ENCODE peak calls at places on chromosomes 4 and X, in ten cellular contexts. R, L, X, V, E, P, C, U, F and Q are unnamed samples.

GRCh38 chrX:106897259-106897658 is 5.9 kb downstream of the RIPPLY1 start:
- DNase-seq in R (no peak), L (no peak), X (peak; percentile 53), V (peak; percentile 49), E (no peak), P (no peak), C (no peak), U (peak; percentile 40), F (peak; percentile 9), Q (no peak)

GRCh38 chr4:52260507-52261302 is 209.6 kb downstream of the SPATA18 start:
- DNase-seq in R (no peak), L (no peak), X (no peak), V (no peak), E (peak; percentile 51), P (no peak), C (no peak), U (no peak), F (no peak), Q (no peak)

GRCh38 chr4:16165931-16166330 is 60.3 kb downstream of the TAPT1 start:
- DNase-seq in R (no peak), L (no peak), X (no peak), V (no peak), E (no peak), P (no peak), C (no peak), U (no peak), F (no peak), Q (no peak)

GRCh38 chr4:118974758-118975157 is 86.1 kb downstream of the SYNPO2 start:
- DNase-seq in R (no peak), L (no peak), X (peak; percentile 64), V (peak; percentile 21), E (no peak), P (no peak), C (no peak), U (no peak), F (no peak), Q (no peak)

GRCh38 chr4:41839945-41840854 is 91.7 kb upstream of the PHOX2B start:
- DNase-seq in R (no peak), L (no peak), X (peak; percentile 67), V (no peak), E (no peak), P (no peak), C (no peak), U (no peak), F (no peak), Q (no peak)

GRCh38 chrX:132025085-132025484 is 2.0 kb downstream of the STK26 start:
- DNase-seq in R (no peak), L (peak; percentile 41), X (peak; percentile 29), V (no peak), E (no peak), P (no peak), C (no peak), U (no peak), F (no peak), Q (no peak)

GRCh38 chr4:134202557-134202956 is 968 bp upstream of the PABPC4L start:
- DNase-seq in R (no peak), L (no peak), X (peak; percentile 39), V (peak; percentile 12), E (no peak), P (no peak), C (no peak), U (peak; percentile 7), F (no peak), Q (no peak)

GRCh38 chr4:7043521-7044414 is 596 bp downstream of the TADA2B start:
- DNase-seq in R (peak; percentile 91), L (no peak), X (peak; percentile 45), V (peak; percentile 46), E (peak; percentile 58), P (no peak), C (no peak), U (peak; percentile 56), F (no peak), Q (peak; percentile 81)

GRCh38 chr4:17027495-17027894 is 129.1 kb upstream of the LDB2 start:
- DNase-seq in R (no peak), L (no peak), X (peak; percentile 96), V (peak; percentile 95), E (no peak), P (no peak), C (no peak), U (peak; percentile 96), F (peak; percentile 96), Q (no peak)

GRCh38 chr4:152500798-152501434 is 35.0 kb downstream of the FBXW7 start:
- DNase-seq in R (no peak), L (peak; percentile 89), X (peak; percentile 95), V (peak; percentile 96), E (no peak), P (peak; percentile 33), C (peak; percentile 95), U (peak; percentile 96), F (peak; percentile 82), Q (no peak)

GRCh38 chr4:61896717-61897116 is 696.6 kb downstream of the ADGRL3 start:
- DNase-seq in R (no peak), L (no peak), X (no peak), V (no peak), E (no peak), P (no peak), C (no peak), U (no peak), F (no peak), Q (no peak)

GRCh38 chr4:109786846-109787245 is 15.0 kb downstream of the CFI start:
- DNase-seq in R (no peak), L (no peak), X (no peak), V (no peak), E (no peak), P (no peak), C (no peak), U (no peak), F (no peak), Q (no peak)

GRCh38 chr4:41538887-41539498 is 1.0 kb downstream of the LIMCH1 start:
- DNase-seq in R (no peak), L (no peak), X (peak; percentile 47), V (no peak), E (peak; percentile 53), P (no peak), C (no peak), U (no peak), F (no peak), Q (peak; percentile 80)

GRCh38 chrX:8194216-8194615 is 23.1 kb upstream of the VCX2 start:
- DNase-seq in R (no peak), L (no peak), X (peak; percentile 22), V (no peak), E (no peak), P (no peak), C (no peak), U (no peak), F (no peak), Q (no peak)

GRCh38 chr4:147944264-147944663 is 212.4 kb downstream of the ARHGAP10 start:
- DNase-seq in R (no peak), L (no peak), X (no peak), V (no peak), E (no peak), P (no peak), C (no peak), U (no peak), F (no peak), Q (no peak)
- H3K4me3 ChIP-seq in R (no peak overlapping the region), L (no peak overlapping the region), X (no peak overlapping the region), V (no peak overlapping the region), E (no peak overlapping the region), P (no peak overlapping the region), C (no peak overlapping the region), U (no peak overlapping the region), F (no peak overlapping the region), Q (no peak overlapping the region)

DNA sequence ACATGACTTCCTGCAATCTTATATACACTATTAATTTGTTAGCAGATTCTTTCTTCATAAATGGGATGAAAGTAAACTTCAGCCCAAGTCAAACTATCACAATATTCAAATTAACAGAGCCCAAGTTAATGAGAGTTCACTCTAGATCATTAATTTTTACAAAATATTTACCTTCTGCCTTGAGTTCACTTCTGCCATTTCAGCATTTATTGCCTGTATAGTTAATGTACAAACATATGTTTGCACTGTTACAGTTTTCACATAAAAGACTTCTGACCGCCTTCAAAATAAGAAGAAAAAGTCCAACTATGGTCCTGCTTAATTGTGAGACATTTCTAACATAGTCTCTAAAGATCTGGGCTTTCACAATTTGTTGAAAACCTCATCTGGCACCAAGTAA is 46.9 kb downstream of the GPC3 start:
- DNase-seq in R (no peak), L (no peak), X (no peak), V (no peak), E (no peak), P (no peak), C (no peak), U (no peak), F (no peak), Q (no peak)
- TF ChIP-seq CTCF in R (no peak), L (no peak), X (no peak), V (no peak), E (no peak), P (no peak), C (no peak), U (no peak), F (no peak), Q (no peak)

GRCh38 chrX:15601932-15602331 is 1.2 kb upstream of the ACE2 start:
- DNase-seq in R (no peak), L (no peak), X (peak; percentile 50), V (no peak), E (no peak), P (no peak), C (no peak), U (no peak), F (no peak), Q (no peak)

GRCh38 chrX:15600071-15600470 is 689 bp downstream of the ACE2 start:
- DNase-seq in R (no peak), L (peak; percentile 15), X (no peak), V (no peak), E (no peak), P (no peak), C (no peak), U (no peak), F (no peak), Q (no peak)

GRCh38 chrX:15602761-15603160 is 2.0 kb upstream of the ACE2 start:
- DNase-seq in R (no peak), L (no peak), X (no peak), V (no peak), E (no peak), P (no peak), C (no peak), U (no peak), F (no peak), Q (no peak)

GRCh38 chrX:15598031-15598430 is 2.7 kb downstream of the ACE2 start:
- DNase-seq in R (no peak), L (no peak), X (no peak), V (no peak), E (no peak), P (no peak), C (no peak), U (no peak), F (no peak), Q (no peak)

GRCh38 chrX:15600745-15601144 is at the start of gene ACE2:
- DNase-seq in R (no peak), L (no peak), X (no peak), V (no peak), E (no peak), P (no peak), C (no peak), U (no peak), F (no peak), Q (no peak)
- H3K4me3 ChIP-seq in R (no peak within 1 kb of the TSS), L (no peak within 1 kb of the TSS), X (no peak within 1 kb of the TSS), V (no peak within 1 kb of the TSS), E (peak within 1 kb of the TSS; percentile 26), P (no peak within 1 kb of the TSS), C (no peak within 1 kb of the TSS), U (no peak within 1 kb of the TSS), F (no peak within 1 kb of the TSS), Q (no peak within 1 kb of the TSS)

DNA sequence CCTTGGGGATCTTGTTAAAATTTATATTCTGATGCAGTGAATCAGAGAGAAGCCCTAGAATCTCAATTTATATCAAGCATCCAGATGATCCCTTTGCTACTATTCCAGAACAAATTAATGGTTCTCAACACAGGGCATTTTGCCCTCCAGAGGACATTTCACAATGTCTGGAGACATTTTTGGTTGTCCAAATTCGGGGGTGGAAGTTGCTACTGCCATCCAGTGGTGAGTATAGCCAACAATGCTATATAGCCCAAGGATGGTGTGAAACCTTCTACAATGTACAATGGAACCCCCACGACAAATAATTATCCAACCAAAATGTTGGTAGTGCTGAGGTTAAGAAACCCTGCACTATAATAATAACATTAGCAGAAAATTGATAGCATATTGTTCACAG is 2440.0 kb downstream of the PCDH7 start:
- DNase-seq in R (no peak), L (peak; percentile 29), X (peak; percentile 46), V (peak; percentile 65), E (no peak), P (no peak), C (peak; percentile 7), U (peak; percentile 81), F (peak; percentile 5), Q (no peak)
- TF ChIP-seq CTCF in R (peak; percentile 12), L (peak; percentile 58), X (peak; percentile 75), V (no peak), E (no peak), P (no peak), C (peak; percentile 8), U (peak; percentile 61), F (peak; percentile 66), Q (no peak)